ENCODE peak calls at places on chromosomes 7 and 10, in four cellular contexts. One of them, this sample, is unnamed.

GRCh38 chr10:88952647-88953111 is at the start of gene ACTA2:
- DNase-seq in stimulated activated CD8-positive, alpha-beta memory T cell treated with anti-CD3 and anti-CD28 coated beads, Interleukin-4, amount 100 ng/mL, for 24 hours: no peak
- DNase-seq in AG04450: peak
- DNase-seq in NCI-H524: no peak
- DNase-seq in this sample: no peak

GRCh38 chr10:4291995-4292394 is 507.0 kb upstream of the KLF6 start:
- DNase-seq in AG04450: no peak
- DNase-seq in stimulated activated CD8-positive, alpha-beta memory T cell treated with anti-CD3 and anti-CD28 coated beads, Interleukin-4, amount 100 ng/mL, for 24 hours: no peak
- DNase-seq in NCI-H524: no peak
- DNase-seq in this sample: no peak

GRCh38 chr7:7221602-7222038 is 39.3 kb downstream of the C1GALT1 start:
- DNase-seq in NCI-H524: no peak
- DNase-seq in AG04450: peak
- DNase-seq in stimulated activated CD8-positive, alpha-beta memory T cell treated with anti-CD3 and anti-CD28 coated beads, Interleukin-4, amount 100 ng/mL, for 24 hours: no peak
- DNase-seq in this sample: peak

GRCh38 chr10:8306685-8307364 is 252.3 kb downstream of the GATA3 start:
- DNase-seq in AG04450: no peak
- DNase-seq in NCI-H524: no peak
- DNase-seq in stimulated activated CD8-positive, alpha-beta memory T cell treated with anti-CD3 and anti-CD28 coated beads, Interleukin-4, amount 100 ng/mL, for 24 hours: no peak
- DNase-seq in this sample: peak

GRCh38 chr7:46091071-46091470 is 170.0 kb upstream of the IGFBP3 start:
- DNase-seq in stimulated activated CD8-positive, alpha-beta memory T cell treated with anti-CD3 and anti-CD28 coated beads, Interleukin-4, amount 100 ng/mL, for 24 hours: no peak
- DNase-seq in NCI-H524: no peak
- DNase-seq in AG04450: no peak
- DNase-seq in this sample: no peak

GRCh38 chr10:43344051-43344450 is 27.4 kb upstream of the FXYD4 start:
- DNase-seq in AG04450: no peak
- DNase-seq in stimulated activated CD8-positive, alpha-beta memory T cell treated with anti-CD3 and anti-CD28 coated beads, Interleukin-4, amount 100 ng/mL, for 24 hours: no peak
- DNase-seq in NCI-H524: no peak
- DNase-seq in this sample: peak

GRCh38 chr10:102114861-102115618 is 5.1 kb downstream of the LDB1 start:
- DNase-seq in NCI-H524: peak
- DNase-seq in AG04450: no peak
- DNase-seq in stimulated activated CD8-positive, alpha-beta memory T cell treated with anti-CD3 and anti-CD28 coated beads, Interleukin-4, amount 100 ng/mL, for 24 hours: peak
- DNase-seq in this sample: peak

GRCh38 chr7:129489491-129489890 is 12.8 kb upstream of the SMKR1 start:
- DNase-seq in AG04450: peak
- DNase-seq in NCI-H524: no peak
- DNase-seq in stimulated activated CD8-positive, alpha-beta memory T cell treated with anti-CD3 and anti-CD28 coated beads, Interleukin-4, amount 100 ng/mL, for 24 hours: no peak
- DNase-seq in this sample: no peak

GRCh38 chr7:45712057-45712689 is 138.0 kb downstream of the ADCY1 start:
- DNase-seq in AG04450: no peak
- DNase-seq in NCI-H524: no peak
- DNase-seq in stimulated activated CD8-positive, alpha-beta memory T cell treated with anti-CD3 and anti-CD28 coated beads, Interleukin-4, amount 100 ng/mL, for 24 hours: no peak
- DNase-seq in this sample: no peak

GRCh38 chr7:45146531-45147379 is 10.8 kb upstream of the RAMP3 start:
- DNase-seq in stimulated activated CD8-positive, alpha-beta memory T cell treated with anti-CD3 and anti-CD28 coated beads, Interleukin-4, amount 100 ng/mL, for 24 hours: no peak
- DNase-seq in AG04450: no peak
- DNase-seq in NCI-H524: no peak
- DNase-seq in this sample: no peak

GRCh38 chr7:21371371-21371770 is 56.5 kb upstream of the SP4 start:
- DNase-seq in AG04450: no peak
- DNase-seq in stimulated activated CD8-positive, alpha-beta memory T cell treated with anti-CD3 and anti-CD28 coated beads, Interleukin-4, amount 100 ng/mL, for 24 hours: no peak
- DNase-seq in NCI-H524: no peak
- DNase-seq in this sample: no peak

GRCh38 chr7:108028111-108028510 is 25.1 kb upstream of the LAMB1 start:
- DNase-seq in stimulated activated CD8-positive, alpha-beta memory T cell treated with anti-CD3 and anti-CD28 coated beads, Interleukin-4, amount 100 ng/mL, for 24 hours: no peak
- DNase-seq in NCI-H524: no peak
- DNase-seq in AG04450: no peak
- DNase-seq in this sample: no peak

GRCh38 chr10:131674130-131674529 is 226.7 kb upstream of the PPP2R2D start:
- DNase-seq in stimulated activated CD8-positive, alpha-beta memory T cell treated with anti-CD3 and anti-CD28 coated beads, Interleukin-4, amount 100 ng/mL, for 24 hours: no peak
- DNase-seq in AG04450: no peak
- DNase-seq in NCI-H524: no peak
- DNase-seq in this sample: no peak

This sample was measured in epithelial cell of esophagus.